ENCODE peak calls at places on chromosomes 11 and 22, in nine cellular contexts. H is endothelial cell of umbilical vein, M is IMR-90, S is transverse colon, L is uterus, K is HCT116, O is A549, C is body of pancreas, X is tibial nerve. V is an unnamed sample. For H3K4me1, the result is how much of the 10 kb centered on the place peaks cover.

GRCh38 chr11:116537736-116538135 is 235.1 kb downstream of the BUD13 start:
- DNase-seq in S (no peak), X (no peak), C (no peak), M (no peak), L (no peak), O (no peak), K (no peak), H (no peak), V (no peak)

GRCh38 chr11:33912405-33913361 is 20.8 kb upstream of the LMO2 start:
- DNase-seq in X (no peak), L (no peak), M (peak), O (peak), S (no peak), H (no peak), K (peak), C (no peak), V (no peak)

GRCh38 chr11:55707029-55707428 is 45.0 kb downstream of the OR4C6 start:
- DNase-seq in X (no peak), M (peak), C (no peak), H (peak), L (no peak), S (no peak), O (peak), K (no peak), V (no peak)

GRCh38 chr22:36409911-36410756 is 22.4 kb upstream of the MYH9 start:
- DNase-seq in X (no peak), L (peak), C (peak), S (peak), H (peak), O (no peak), K (peak), M (no peak), V (peak)

GRCh38 chr11:82315093-82315492 is 418.6 kb downstream of the FAM181B start:
- DNase-seq in C (peak), O (no peak), K (no peak), S (peak), M (no peak), X (peak), L (no peak), H (no peak), V (no peak)

GRCh38 chr11:77100166-77101042 is 2.2 kb upstream of the OMP start:
- DNase-seq in L (no peak), O (no peak), C (no peak), M (no peak), K (no peak), S (no peak), X (no peak), H (no peak), V (no peak)

GRCh38 chr11:115676768-115677167 is 172.6 kb upstream of the CADM1 start:
- DNase-seq in X (no peak), C (no peak), K (no peak), S (no peak), L (no peak), M (peak), O (no peak), H (no peak), V (no peak)

GRCh38 chr11:16669799-16670415 is 68.5 kb upstream of the C11orf58 start:
- DNase-seq in O (peak), L (no peak), S (no peak), C (no peak), M (peak), H (no peak), K (peak), X (no peak), V (no peak)

GRCh38 chr11:87870081-87870480 is 305.2 kb downstream of the RAB38 start:
- DNase-seq in K (no peak), H (no peak), C (no peak), X (no peak), L (no peak), S (no peak), O (no peak), M (peak), V (no peak)

DNA sequence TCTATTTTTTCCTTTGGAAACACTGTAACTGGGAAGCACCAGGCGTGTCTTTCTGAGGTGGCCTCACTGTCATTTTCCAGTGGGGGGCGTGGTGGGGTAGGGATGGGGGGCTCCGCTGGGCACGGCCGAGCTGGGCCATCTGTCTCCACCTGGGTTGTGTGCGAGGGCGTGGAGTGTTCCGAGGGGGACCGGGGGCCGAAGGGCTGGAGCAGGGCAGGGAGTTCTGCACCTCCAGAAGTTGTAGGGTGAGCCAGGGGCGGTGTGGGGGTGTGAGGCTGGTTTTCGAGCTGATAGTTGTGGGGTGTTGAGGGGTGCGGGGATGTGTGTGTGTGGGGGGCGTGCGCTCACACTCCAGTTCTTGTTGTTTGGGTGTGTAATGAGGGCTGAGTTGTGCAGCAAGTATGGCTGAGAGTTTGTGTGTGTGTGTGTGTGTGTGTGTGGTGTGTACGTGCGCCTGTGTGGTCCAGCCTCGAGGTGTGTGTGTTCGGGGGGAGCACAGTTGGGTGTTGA is 10.8 kb downstream of the YPEL4 start:
- DNase-seq in M (no peak), O (no peak), C (no peak), K (no peak), H (no peak), L (no peak), X (no peak), S (no peak), V (no peak)
- H3K4me1 ChIP-seq in M (under half), O (under half), C (under half), K (under half), H (under half), L (under half), X (under half), S (under half), V (under half)

DNA sequence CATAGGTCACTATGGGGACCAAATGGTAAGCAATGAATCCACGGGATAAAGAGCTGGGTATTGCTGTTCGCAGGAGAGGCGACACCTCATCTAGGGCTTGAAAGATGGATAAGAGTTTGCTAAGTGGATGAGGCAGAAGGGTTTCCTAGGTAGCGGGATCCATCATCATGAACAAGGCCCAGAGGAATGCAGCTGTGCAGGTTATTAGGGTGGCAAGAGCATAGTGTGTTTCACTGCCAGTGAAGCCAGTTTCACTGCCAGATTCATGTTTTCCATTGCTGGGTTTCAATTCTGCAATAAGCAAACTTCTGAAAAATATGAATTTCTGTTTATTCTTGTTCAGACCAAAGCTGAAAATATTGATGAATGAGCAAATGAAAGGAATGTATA is 27.2 kb downstream of the WEE1 start:
- DNase-seq in O (no peak), L (no peak), S (no peak), C (no peak), H (no peak), K (peak), X (no peak), M (peak), V (peak)
- TF ChIP-seq POLR2A in O (no peak), L (no peak), S (no peak), C (no peak), H (no peak), K (no peak), X (no peak), M (no peak), V (no peak)

DNA sequence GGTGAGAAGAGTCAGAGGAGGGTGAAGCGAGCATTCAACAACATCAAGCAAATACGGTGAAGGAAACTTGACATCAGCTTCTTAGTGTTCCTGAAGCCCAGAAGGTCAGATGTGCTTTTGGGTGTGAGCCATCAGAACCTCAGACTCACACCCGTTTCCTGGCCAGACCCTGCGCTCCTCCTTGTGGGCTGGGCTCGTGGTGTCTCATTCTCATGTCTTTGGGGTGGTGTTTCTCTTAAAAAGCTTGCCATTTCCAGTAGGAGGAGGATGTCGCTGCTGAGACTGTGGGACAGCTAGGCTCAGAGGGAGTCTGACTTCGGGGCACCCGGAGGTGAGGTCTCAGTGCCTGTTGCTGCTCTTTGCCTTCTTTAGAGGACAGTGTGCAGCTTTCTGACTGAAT is 24.2 kb downstream of the PPFIBP2 start:
- DNase-seq in L (no peak), O (no peak), X (peak), K (no peak), M (no peak), C (peak), S (no peak), H (no peak), V (no peak)
- H3K4me1 ChIP-seq in L (under half), O (under half), X (under half), K (under half), M (under half), C (under half), S (under half), H (under half), V (under half)

GRCh38 chr11:6617315-6617781 is 1.9 kb downstream of the TPP1 start:
- DNase-seq in X (no peak), L (peak), M (no peak), C (no peak), H (peak), S (no peak), K (no peak), O (no peak), V (no peak)

GRCh38 chr11:6618117-6619020 is 853 bp downstream of the TPP1 start:
- DNase-seq in O (no peak), K (no peak), L (peak), H (peak), C (peak), S (peak), M (peak), X (peak), V (peak)

GRCh38 chr11:6621711-6622211 is 2.5 kb upstream of the TPP1 start:
- DNase-seq in X (no peak), K (no peak), O (no peak), M (no peak), C (no peak), H (no peak), S (no peak), L (peak), V (no peak)

GRCh38 chr11:6616596-6617250 is 2.5 kb downstream of the TPP1 start:
- DNase-seq in M (no peak), C (no peak), K (no peak), X (no peak), O (no peak), H (no peak), L (peak), S (no peak), V (no peak)

DNA sequence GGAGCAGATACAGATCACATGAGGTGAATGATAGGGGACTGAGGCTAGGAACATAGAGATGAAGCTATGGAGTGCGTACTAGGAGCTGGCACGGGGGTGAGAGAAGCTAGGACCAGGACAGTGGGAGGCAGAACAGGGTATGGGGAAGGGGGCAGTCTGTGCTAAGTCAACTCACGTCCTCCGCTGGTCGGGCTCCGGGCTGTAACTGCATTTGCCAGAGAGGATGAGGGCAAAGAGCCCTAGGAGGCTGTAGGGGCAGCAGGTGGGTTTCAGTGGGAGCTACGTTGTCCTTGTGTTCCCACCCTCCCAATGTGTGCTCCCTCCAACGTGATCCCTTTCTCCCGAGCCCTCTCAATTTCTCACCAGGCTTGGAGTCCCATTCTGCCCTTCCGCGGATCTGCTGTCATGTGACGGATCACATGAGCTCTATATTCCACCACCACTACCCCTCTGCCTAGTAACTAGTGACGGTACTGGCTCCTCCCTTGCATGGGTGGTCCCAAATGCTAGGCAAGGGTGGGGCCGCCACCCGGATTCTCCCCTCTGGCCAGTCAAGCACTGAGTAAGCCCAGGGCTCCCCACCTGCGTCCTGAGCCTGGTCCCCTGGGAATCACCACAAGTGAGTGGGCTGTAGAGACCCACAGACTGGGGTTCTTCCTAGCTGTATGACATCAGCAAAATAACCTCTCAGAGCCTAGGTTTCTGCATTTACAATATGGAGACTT is at the start of gene TPP1:
- DNase-seq in O (peak), S (peak), C (peak), L (peak), H (peak), K (peak), X (peak), M (peak), V (peak)
- TF ChIP-seq POLR2A in O (peak), S (peak), C (no peak), L (peak), H (peak), K (peak), X (peak), M (peak), V (peak)

DNA sequence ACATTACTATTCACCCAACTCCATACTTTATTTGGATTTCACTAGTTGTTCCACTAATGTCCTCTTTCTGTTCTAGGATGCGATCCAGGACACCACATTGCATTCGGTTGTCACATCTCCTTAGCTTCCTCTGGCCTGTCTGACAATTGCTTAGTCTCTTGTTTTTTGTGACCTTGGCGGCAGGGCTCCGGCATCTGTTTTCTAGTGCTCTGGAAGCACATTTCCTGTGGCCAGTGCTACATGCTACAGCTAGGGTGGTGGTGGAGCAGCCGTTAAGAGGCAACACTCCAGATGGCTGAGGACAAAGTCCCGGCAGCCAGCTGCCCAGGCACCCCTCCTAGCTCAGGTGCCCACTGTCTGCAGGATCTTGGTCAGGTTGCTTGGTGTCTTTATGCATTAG is 6.8 kb downstream of the STX3 start:
- DNase-seq in H (no peak), L (no peak), M (no peak), X (no peak), C (no peak), K (no peak), S (no peak), O (no peak), V (no peak)
- H3K4me1 ChIP-seq in H (under half), L (under half), M (under half), X (under half), C (half or more), K (under half), S (under half), O (under half), V (under half)

DNA sequence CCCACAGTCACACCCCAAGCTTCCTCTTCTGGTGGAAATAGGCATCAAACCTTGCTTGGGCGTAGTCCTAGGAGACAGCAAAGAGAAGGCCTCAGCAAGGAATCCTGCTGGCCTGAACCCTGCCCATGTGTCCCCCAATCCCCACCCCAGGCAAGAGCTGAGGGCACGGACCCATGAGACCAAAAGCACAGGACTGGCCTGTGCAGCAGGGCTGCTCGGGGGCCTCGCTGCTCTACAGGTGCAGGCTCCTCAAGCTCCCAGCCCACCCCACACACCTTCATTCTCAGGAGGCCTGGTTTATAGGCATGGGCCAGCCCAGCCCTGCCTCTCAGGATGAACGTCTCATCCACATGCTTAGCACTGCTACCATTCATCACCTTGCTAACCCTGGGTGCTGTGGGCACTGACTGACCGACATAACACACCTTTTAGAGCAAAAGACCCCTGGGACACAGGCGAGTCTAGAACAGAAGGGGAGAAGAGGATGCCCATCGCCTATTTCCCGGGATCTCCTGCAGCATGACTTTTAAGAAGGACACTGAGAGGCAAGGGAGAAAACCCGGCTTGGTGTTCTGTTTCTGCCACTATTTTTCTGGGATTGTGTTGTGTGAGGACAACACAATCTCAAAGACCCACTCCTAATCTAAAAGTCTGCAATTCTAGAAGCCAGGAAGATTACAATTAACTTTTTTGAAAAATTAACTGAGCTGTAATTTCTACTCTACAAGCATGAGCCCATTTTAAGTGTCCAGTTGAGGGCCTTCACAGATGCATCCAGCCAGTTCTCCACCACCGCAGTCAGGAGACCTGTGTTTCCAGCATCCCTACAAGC is 15.4 kb downstream of the TCIRG1 start:
- DNase-seq in M (no peak), C (no peak), S (no peak), L (no peak), K (no peak), H (no peak), X (no peak), O (no peak), V (no peak)
- TF ChIP-seq POLR2A in M (no peak), C (no peak), S (no peak), L (no peak), K (no peak), H (no peak), X (no peak), O (no peak), V (no peak)

GRCh38 chr11:86135319-86135714 is 66.4 kb upstream of the PICALM start:
- DNase-seq in X (no peak), C (no peak), S (no peak), H (no peak), K (no peak), O (no peak), M (no peak), L (no peak), V (no peak)
- H3K4me1 ChIP-seq in X (under half), C (under half), S (under half), H (under half), K (under half), O (under half), M (under half), L (under half), V (under half)

GRCh38 chr22:40044102-40044869 is 49.5 kb downstream of the FAM83F start:
- DNase-seq in M (peak), O (peak), K (peak), X (peak), C (peak), L (peak), S (peak), H (peak), V (peak)
- TF ChIP-seq POLR2A in M (peak), O (peak), K (no peak), X (peak), C (peak), L (peak), S (peak), H (no peak), V (peak)

GRCh38 chr11:30527566-30527965 is 58.6 kb downstream of the MPPED2 start:
- DNase-seq in O (no peak), M (no peak), S (no peak), L (no peak), K (no peak), C (peak), H (no peak), X (no peak), V (no peak)

GRCh38 chr11:30522825-30523224 is 63.3 kb downstream of the MPPED2 start:
- DNase-seq in X (no peak), H (no peak), C (no peak), K (no peak), O (no peak), L (no peak), S (no peak), M (no peak), V (no peak)

GRCh38 chr11:30521297-30522071 is 64.7 kb downstream of the MPPED2 start:
- DNase-seq in C (no peak), H (no peak), L (no peak), S (no peak), K (no peak), M (no peak), O (no peak), X (no peak), V (no peak)

DNA sequence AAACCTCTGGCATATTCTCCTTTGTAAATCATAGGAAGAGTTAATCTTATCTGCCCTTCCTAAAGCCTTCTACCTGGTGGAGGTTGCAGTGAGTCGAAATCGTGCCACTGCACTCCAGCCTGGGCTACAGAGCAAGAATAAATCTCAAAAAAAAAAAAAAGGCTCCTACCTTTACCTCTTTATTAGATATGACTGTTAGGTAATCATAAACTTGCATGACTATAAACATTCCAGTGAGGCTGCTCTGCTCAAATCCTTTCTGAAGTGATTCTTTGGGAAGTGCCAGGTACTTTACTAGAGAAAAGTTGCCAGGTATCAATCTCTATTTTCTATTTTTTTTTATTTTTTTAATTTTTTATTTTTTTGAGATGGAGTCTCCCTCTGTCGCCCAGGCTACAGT is 59.6 kb downstream of the MPPED2 start:
- DNase-seq in S (no peak), L (no peak), C (no peak), X (no peak), H (no peak), K (no peak), M (no peak), O (no peak), V (no peak)
- H3K4me1 ChIP-seq in S (under half), L (under half), C (under half), X (under half), H (under half), K (under half), M (under half), O (under half), V (under half)

V was measured in Peyer's patch.